ENCODE peak calls at places on chromosome 9, in four cellular contexts. N is mesothelial cell of epicardium; K is CD4-positive, CD25-positive, alpha-beta regulatory T cell; G is posterior cingulate gyrus. L is an unnamed sample.

GRCh38 chr9:125466356-125466855 is 204.8 kb downstream of the GAPVD1 start:
- DNase-seq in K (no peak), N (no peak), G (no peak), L (no peak)

GRCh38 chr9:20754556-20754955 is 70.5 kb downstream of the FOCAD start:
- DNase-seq in K (no peak), N (no peak), G (no peak), L (no peak)

GRCh38 chr9:19840953-19841352 is 52.1 kb upstream of the SLC24A2 start:
- DNase-seq in N (no peak), G (no peak), K (no peak), L (no peak)

GRCh38 chr9:79143211-79143610 is 428.6 kb upstream of the TLE4 start:
- DNase-seq in G (no peak), K (no peak), N (no peak), L (no peak)

GRCh38 chr9:126421567-126422428 is 95.2 kb downstream of the MVB12B start:
- DNase-seq in G (no peak), N (no peak), K (no peak), L (no peak)

GRCh38 chr9:126366366-126367011 is 39.9 kb downstream of the MVB12B start:
- DNase-seq in K (no peak), G (peak), N (no peak), L (no peak)

GRCh38 chr9:136848393-136849037 is 694 bp upstream of the PHPT1 start:
- DNase-seq in G (no peak), K (peak), N (no peak), L (no peak)

GRCh38 chr9:5622019-5622418 is 6.9 kb upstream of the RIC1 start:
- DNase-seq in K (no peak), G (no peak), N (no peak), L (no peak)

GRCh38 chr9:113274474-113275146 is 762 bp downstream of the CDC26 start:
- DNase-seq in G (no peak), N (no peak), K (peak), L (no peak)

GRCh38 chr9:112711050-112711689 is 6.7 kb downstream of the INIP start:
- DNase-seq in K (no peak), N (no peak), G (no peak), L (no peak)

GRCh38 chr9:98228392-98229089 is 26.9 kb downstream of the TBC1D2 start:
- DNase-seq in K (no peak), N (no peak), G (no peak), L (no peak)

GRCh38 chr9:72790934-72791333 is 161.9 kb downstream of the ALDH1A1 start:
- DNase-seq in N (no peak), K (no peak), G (no peak), L (no peak)

GRCh38 chr9:99172129-99173091 is 49.3 kb downstream of the ALG2 start:
- DNase-seq in N (no peak), K (no peak), G (no peak), L (no peak)

GRCh38 chr9:116319480-116319879 is 165.9 kb downstream of the PAPPA start:
- DNase-seq in G (no peak), K (no peak), N (no peak), L (no peak)

GRCh38 chr9:134284273-134284672 is 42.0 kb upstream of the RXRA start:
- DNase-seq in K (no peak), N (no peak), G (no peak), L (no peak)

GRCh38 chr9:14515564-14516198 is 177.6 kb downstream of the ZDHHC21 start:
- DNase-seq in N (no peak), K (no peak), G (no peak), L (no peak)

GRCh38 chr9:121827251-121827967 is 176.0 kb downstream of the DAB2IP start:
- DNase-seq in G (no peak), N (no peak), K (no peak), L (peak)

GRCh38 chr9:14095272-14095671 is 218.7 kb downstream of the NFIB start:
- DNase-seq in K (no peak), G (no peak), N (no peak), L (no peak)

GRCh38 chr9:108997112-108997511 is 16.2 kb downstream of the CTNNAL1 start:
- DNase-seq in N (no peak), K (no peak), G (no peak), L (no peak)

GRCh38 chr9:14993061-14993800 is 83.0 kb upstream of the FREM1 start:
- DNase-seq in N (peak), K (peak), G (peak), L (peak)

GRCh38 chr9:12819436-12820185 is 44.8 kb downstream of the LURAP1L start:
- DNase-seq in N (no peak), K (no peak), G (no peak), L (no peak)

GRCh38 chr9:128213746-128214497 is 10.7 kb downstream of the DNM1 start:
- DNase-seq in K (no peak), G (no peak), N (no peak), L (no peak)

GRCh38 chr9:75814667-75815066 is 75.8 kb upstream of the PCSK5 start:
- DNase-seq in G (no peak), K (no peak), N (no peak), L (no peak)

GRCh38 chr9:93667627-93668026 is 91.2 kb downstream of the PHF2 start:
- DNase-seq in K (no peak), G (no peak), N (no peak), L (peak)

GRCh38 chr9:38096238-38096805 is 27.3 kb upstream of the SHB start:
- DNase-seq in K (no peak), N (no peak), G (no peak), L (peak)

GRCh38 chr9:110282023-110282766 is 25.9 kb upstream of the TXN start:
- DNase-seq in N (no peak), K (no peak), G (no peak), L (no peak)

GRCh38 chr9:120841930-120842684 is 615 bp downstream of the PSMD5 start:
- DNase-seq in G (no peak), K (no peak), N (no peak), L (no peak)

GRCh38 chr9:14752271-14752670 is 29.7 kb upstream of the CER1 start:
- DNase-seq in G (no peak), N (no peak), K (no peak), L (no peak)

GRCh38 chr9:83625120-83625710 is 2.3 kb downstream of the IDNK start:
- DNase-seq in N (no peak), G (no peak), K (no peak), L (no peak)

L was measured in type B pancreatic cell.